ENCODE peak calls at places on chromosomes 13 and 19, in ten cellular contexts. One of them, this sample, is unnamed.

GRCh38 chr19:1279782-1280341 is 4.5 kb downstream of the FAM174C start:
- DNase-seq in gastrocnemius medialis: no peak
- DNase-seq in sigmoid colon: peak; percentile 90
- DNase-seq in OCI-LY7: peak; percentile 83
- DNase-seq in AG10803: peak; percentile 76
- DNase-seq in heart left ventricle: peak; percentile 84
- DNase-seq in choroid plexus epithelial cell: peak; percentile 87
- DNase-seq in lung: peak; percentile 81
- DNase-seq in tibial nerve: peak; percentile 59
- DNase-seq in K562: peak; percentile 67
- DNase-seq in this sample: peak; percentile 83

GRCh38 chr13:85431720-85432119 is 367.5 kb downstream of the SLITRK6 start:
- DNase-seq in lung: no peak
- DNase-seq in heart left ventricle: no peak
- DNase-seq in OCI-LY7: no peak
- DNase-seq in K562: no peak
- DNase-seq in AG10803: no peak
- DNase-seq in choroid plexus epithelial cell: no peak
- DNase-seq in sigmoid colon: peak; percentile 54
- DNase-seq in gastrocnemius medialis: no peak
- DNase-seq in tibial nerve: no peak
- DNase-seq in this sample: no peak

GRCh38 chr13:94315188-94315587 is 164.3 kb downstream of the DCT start:
- DNase-seq in sigmoid colon: no peak
- DNase-seq in choroid plexus epithelial cell: no peak
- DNase-seq in lung: no peak
- DNase-seq in tibial nerve: no peak
- DNase-seq in OCI-LY7: no peak
- DNase-seq in heart left ventricle: no peak
- DNase-seq in AG10803: no peak
- DNase-seq in gastrocnemius medialis: no peak
- DNase-seq in K562: no peak
- DNase-seq in this sample: no peak

GRCh38 chr13:60788156-60788829 is 391.3 kb downstream of the TDRD3 start:
- DNase-seq in choroid plexus epithelial cell: no peak
- DNase-seq in gastrocnemius medialis: no peak
- DNase-seq in lung: no peak
- DNase-seq in heart left ventricle: peak; percentile 26
- DNase-seq in OCI-LY7: no peak
- DNase-seq in K562: no peak
- DNase-seq in tibial nerve: no peak
- DNase-seq in AG10803: no peak
- DNase-seq in sigmoid colon: no peak
- DNase-seq in this sample: peak; percentile 33

GRCh38 chr13:74575729-74576125 is 441.5 kb upstream of the KLF12 start:
- DNase-seq in OCI-LY7: no peak
- DNase-seq in choroid plexus epithelial cell: peak; percentile 43
- DNase-seq in lung: peak; percentile 35
- DNase-seq in gastrocnemius medialis: peak; percentile 6
- DNase-seq in sigmoid colon: peak; percentile 73
- DNase-seq in heart left ventricle: peak; percentile 94
- DNase-seq in AG10803: peak; percentile 46
- DNase-seq in K562: peak; percentile 27
- DNase-seq in tibial nerve: peak; percentile 36
- DNase-seq in this sample: peak; percentile 70

GRCh38 chr19:1275976-1276619 is 768 bp downstream of the FAM174C start:
- DNase-seq in heart left ventricle: no peak
- DNase-seq in sigmoid colon: peak; percentile 88
- DNase-seq in OCI-LY7: no peak
- DNase-seq in K562: no peak
- DNase-seq in tibial nerve: peak; percentile 38
- DNase-seq in choroid plexus epithelial cell: no peak
- DNase-seq in lung: no peak
- DNase-seq in gastrocnemius medialis: no peak
- DNase-seq in AG10803: no peak
- DNase-seq in this sample: no peak

GRCh38 chr19:29624489-29625210 is 18.6 kb downstream of the POP4 start:
- DNase-seq in heart left ventricle: no peak
- DNase-seq in sigmoid colon: no peak
- DNase-seq in choroid plexus epithelial cell: no peak
- DNase-seq in lung: no peak
- DNase-seq in tibial nerve: no peak
- DNase-seq in AG10803: no peak
- DNase-seq in gastrocnemius medialis: no peak
- DNase-seq in OCI-LY7: no peak
- DNase-seq in K562: no peak
- DNase-seq in this sample: no peak

GRCh38 chr19:15381429-15381828 is 1.8 kb upstream of the AKAP8 start:
- DNase-seq in lung: no peak
- DNase-seq in tibial nerve: no peak
- DNase-seq in heart left ventricle: no peak
- DNase-seq in sigmoid colon: no peak
- DNase-seq in OCI-LY7: no peak
- DNase-seq in choroid plexus epithelial cell: no peak
- DNase-seq in K562: no peak
- DNase-seq in gastrocnemius medialis: no peak
- DNase-seq in AG10803: no peak
- DNase-seq in this sample: no peak

GRCh38 chr13:108026671-108027410 is 188.5 kb downstream of the LIG4 start:
- DNase-seq in sigmoid colon: no peak
- DNase-seq in AG10803: no peak
- DNase-seq in choroid plexus epithelial cell: no peak
- DNase-seq in tibial nerve: no peak
- DNase-seq in K562: no peak
- DNase-seq in OCI-LY7: no peak
- DNase-seq in gastrocnemius medialis: no peak
- DNase-seq in heart left ventricle: no peak
- DNase-seq in lung: no peak
- DNase-seq in this sample: no peak

GRCh38 chr13:88086577-88086976 is 415.4 kb downstream of the SLITRK5 start:
- DNase-seq in tibial nerve: no peak
- DNase-seq in AG10803: peak; percentile 28
- DNase-seq in choroid plexus epithelial cell: no peak
- DNase-seq in sigmoid colon: no peak
- DNase-seq in OCI-LY7: no peak
- DNase-seq in lung: no peak
- DNase-seq in gastrocnemius medialis: no peak
- DNase-seq in K562: no peak
- DNase-seq in heart left ventricle: no peak
- DNase-seq in this sample: peak; percentile 41

GRCh38 chr19:644363-644762 is 4.7 kb downstream of the FGF22 start:
- DNase-seq in heart left ventricle: no peak
- DNase-seq in lung: no peak
- DNase-seq in choroid plexus epithelial cell: no peak
- DNase-seq in gastrocnemius medialis: no peak
- DNase-seq in AG10803: no peak
- DNase-seq in K562: no peak
- DNase-seq in sigmoid colon: no peak
- DNase-seq in OCI-LY7: no peak
- DNase-seq in tibial nerve: no peak
- DNase-seq in this sample: no peak

GRCh38 chr19:8655340-8655709 is 24.9 kb downstream of the NFILZ start:
- DNase-seq in sigmoid colon: no peak
- DNase-seq in OCI-LY7: peak; percentile 43
- DNase-seq in choroid plexus epithelial cell: no peak
- DNase-seq in lung: no peak
- DNase-seq in gastrocnemius medialis: no peak
- DNase-seq in AG10803: no peak
- DNase-seq in K562: peak; percentile 21
- DNase-seq in heart left ventricle: no peak
- DNase-seq in tibial nerve: no peak
- DNase-seq in this sample: no peak

GRCh38 chr13:112708560-112709240 is 18.9 kb downstream of the ATP11A start:
- DNase-seq in gastrocnemius medialis: no peak
- DNase-seq in heart left ventricle: peak; percentile 44
- DNase-seq in OCI-LY7: no peak
- DNase-seq in AG10803: no peak
- DNase-seq in choroid plexus epithelial cell: no peak
- DNase-seq in lung: no peak
- DNase-seq in sigmoid colon: peak; percentile 49
- DNase-seq in tibial nerve: no peak
- DNase-seq in K562: peak; percentile 35
- DNase-seq in this sample: no peak

GRCh38 chr19:54203151-54203611 is 2.5 kb downstream of the RPS9 start:
- DNase-seq in tibial nerve: no peak
- DNase-seq in lung: no peak
- DNase-seq in heart left ventricle: no peak
- DNase-seq in choroid plexus epithelial cell: no peak
- DNase-seq in gastrocnemius medialis: no peak
- DNase-seq in OCI-LY7: peak; percentile 47
- DNase-seq in AG10803: peak; percentile 28
- DNase-seq in sigmoid colon: no peak
- DNase-seq in K562: no peak
- DNase-seq in this sample: no peak

GRCh38 chr13:81686877-81687276 is 1346.0 kb upstream of the SPRY2 start:
- DNase-seq in lung: no peak
- DNase-seq in K562: no peak
- DNase-seq in gastrocnemius medialis: no peak
- DNase-seq in AG10803: no peak
- DNase-seq in OCI-LY7: no peak
- DNase-seq in heart left ventricle: no peak
- DNase-seq in sigmoid colon: no peak
- DNase-seq in tibial nerve: no peak
- DNase-seq in choroid plexus epithelial cell: peak; percentile 48
- DNase-seq in this sample: peak; percentile 29

GRCh38 chr19:40804783-40805242 is 5.8 kb downstream of the EGLN2 start:
- DNase-seq in gastrocnemius medialis: no peak
- DNase-seq in tibial nerve: no peak
- DNase-seq in choroid plexus epithelial cell: no peak
- DNase-seq in K562: no peak
- DNase-seq in OCI-LY7: peak; percentile 31
- DNase-seq in heart left ventricle: no peak
- DNase-seq in sigmoid colon: no peak
- DNase-seq in lung: no peak
- DNase-seq in AG10803: no peak
- DNase-seq in this sample: no peak
- TF ChIP-seq CTCF in gastrocnemius medialis: no peak
- TF ChIP-seq CTCF in tibial nerve: no peak
- TF ChIP-seq CTCF in choroid plexus epithelial cell: peak; percentile 31
- TF ChIP-seq CTCF in K562: no peak
- TF ChIP-seq CTCF in OCI-LY7: peak; percentile 70
- TF ChIP-seq CTCF in heart left ventricle: no peak
- TF ChIP-seq CTCF in sigmoid colon: no peak
- TF ChIP-seq CTCF in lung: no peak
- TF ChIP-seq CTCF in AG10803: peak; percentile 18
- TF ChIP-seq CTCF in this sample: peak; percentile 23

GRCh38 chr19:11963566-11964355 is 1.1 kb upstream of the ZNF763 start:
- DNase-seq in choroid plexus epithelial cell: peak; percentile 78
- DNase-seq in sigmoid colon: peak; percentile 90
- DNase-seq in gastrocnemius medialis: peak; percentile 53
- DNase-seq in OCI-LY7: peak; percentile 85
- DNase-seq in AG10803: peak; percentile 61
- DNase-seq in lung: peak; percentile 78
- DNase-seq in K562: peak; percentile 60
- DNase-seq in heart left ventricle: peak; percentile 87
- DNase-seq in tibial nerve: peak; percentile 71
- DNase-seq in this sample: peak; percentile 46
- H3K4me3 ChIP-seq in choroid plexus epithelial cell: no peak overlapping the region
- H3K4me3 ChIP-seq in sigmoid colon: peak overlapping the region; percentile 90
- H3K4me3 ChIP-seq in gastrocnemius medialis: no peak overlapping the region
- H3K4me3 ChIP-seq in OCI-LY7: peak overlapping the region; percentile 85
- H3K4me3 ChIP-seq in AG10803: no peak overlapping the region
- H3K4me3 ChIP-seq in lung: no peak overlapping the region
- H3K4me3 ChIP-seq in K562: no peak overlapping the region
- H3K4me3 ChIP-seq in heart left ventricle: peak overlapping the region; percentile 83
- H3K4me3 ChIP-seq in tibial nerve: peak overlapping the region; percentile 84
- H3K4me3 ChIP-seq in this sample: no peak overlapping the region

DNA sequence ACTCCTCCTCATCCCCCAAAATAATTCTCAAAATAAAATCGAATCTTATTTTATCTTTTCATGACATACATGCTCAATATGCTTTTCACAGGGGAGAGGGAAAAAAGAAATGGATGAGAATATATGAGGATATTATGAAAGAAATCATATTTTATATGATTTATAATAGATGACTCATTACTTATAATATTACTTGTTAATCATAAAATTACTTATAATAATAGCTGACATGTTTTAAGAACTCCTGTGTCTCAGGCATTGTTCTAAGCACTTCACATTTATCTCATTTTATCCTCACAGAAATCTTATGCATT is 3.0 kb upstream of the CEACAM3 start:
- DNase-seq in tibial nerve: no peak
- DNase-seq in K562: no peak
- DNase-seq in choroid plexus epithelial cell: no peak
- DNase-seq in lung: no peak
- DNase-seq in OCI-LY7: no peak
- DNase-seq in gastrocnemius medialis: no peak
- DNase-seq in AG10803: no peak
- DNase-seq in heart left ventricle: no peak
- DNase-seq in sigmoid colon: no peak
- DNase-seq in this sample: no peak
- TF ChIP-seq CTCF in tibial nerve: no peak
- TF ChIP-seq CTCF in K562: no peak
- TF ChIP-seq CTCF in choroid plexus epithelial cell: no peak
- TF ChIP-seq CTCF in lung: no peak
- TF ChIP-seq CTCF in OCI-LY7: peak; percentile 58
- TF ChIP-seq CTCF in gastrocnemius medialis: no peak
- TF ChIP-seq CTCF in AG10803: no peak
- TF ChIP-seq CTCF in heart left ventricle: no peak
- TF ChIP-seq CTCF in sigmoid colon: no peak
- TF ChIP-seq CTCF in this sample: no peak

GRCh38 chr13:114200673-114201005 is 21.6 kb downstream of the CFAP97D2 start:
- DNase-seq in AG10803: no peak
- DNase-seq in lung: no peak
- DNase-seq in OCI-LY7: no peak
- DNase-seq in choroid plexus epithelial cell: peak; percentile 56
- DNase-seq in heart left ventricle: no peak
- DNase-seq in gastrocnemius medialis: no peak
- DNase-seq in tibial nerve: no peak
- DNase-seq in K562: no peak
- DNase-seq in sigmoid colon: no peak
- DNase-seq in this sample: peak; percentile 33

GRCh38 chr13:114198556-114198955 is 19.5 kb downstream of the CFAP97D2 start:
- DNase-seq in heart left ventricle: no peak
- DNase-seq in OCI-LY7: no peak
- DNase-seq in K562: no peak
- DNase-seq in choroid plexus epithelial cell: no peak
- DNase-seq in tibial nerve: no peak
- DNase-seq in sigmoid colon: no peak
- DNase-seq in lung: no peak
- DNase-seq in gastrocnemius medialis: no peak
- DNase-seq in AG10803: no peak
- DNase-seq in this sample: no peak

GRCh38 chr13:114196629-114197028 is 17.6 kb downstream of the CFAP97D2 start:
- DNase-seq in OCI-LY7: no peak
- DNase-seq in AG10803: no peak
- DNase-seq in heart left ventricle: no peak
- DNase-seq in gastrocnemius medialis: no peak
- DNase-seq in tibial nerve: no peak
- DNase-seq in K562: no peak
- DNase-seq in sigmoid colon: no peak
- DNase-seq in lung: no peak
- DNase-seq in choroid plexus epithelial cell: no peak
- DNase-seq in this sample: no peak

GRCh38 chr13:114199961-114200672 is 21.1 kb downstream of the CFAP97D2 start:
- DNase-seq in K562: no peak
- DNase-seq in heart left ventricle: no peak
- DNase-seq in choroid plexus epithelial cell: no peak
- DNase-seq in AG10803: no peak
- DNase-seq in sigmoid colon: no peak
- DNase-seq in lung: no peak
- DNase-seq in OCI-LY7: no peak
- DNase-seq in tibial nerve: no peak
- DNase-seq in gastrocnemius medialis: no peak
- DNase-seq in this sample: no peak

GRCh38 chr13:114194853-114195252 is 15.8 kb downstream of the CFAP97D2 start:
- DNase-seq in K562: no peak
- DNase-seq in gastrocnemius medialis: no peak
- DNase-seq in AG10803: no peak
- DNase-seq in lung: no peak
- DNase-seq in OCI-LY7: no peak
- DNase-seq in heart left ventricle: no peak
- DNase-seq in tibial nerve: no peak
- DNase-seq in choroid plexus epithelial cell: no peak
- DNase-seq in sigmoid colon: no peak
- DNase-seq in this sample: no peak
- H3K4me3 ChIP-seq in K562: no peak overlapping the region
- H3K4me3 ChIP-seq in gastrocnemius medialis: no peak overlapping the region
- H3K4me3 ChIP-seq in AG10803: no peak overlapping the region
- H3K4me3 ChIP-seq in lung: no peak overlapping the region
- H3K4me3 ChIP-seq in OCI-LY7: no peak overlapping the region
- H3K4me3 ChIP-seq in heart left ventricle: no peak overlapping the region
- H3K4me3 ChIP-seq in tibial nerve: no peak overlapping the region
- H3K4me3 ChIP-seq in choroid plexus epithelial cell: no peak overlapping the region
- H3K4me3 ChIP-seq in sigmoid colon: no peak overlapping the region
- H3K4me3 ChIP-seq in this sample: no peak overlapping the region